ENCODE peak calls at places on chromosomes 12 and 14, in seven cellular contexts. N is H1, J is K562, V is SK-N-SH, X is HepG2, K is GM12878, Q is HCT116. D is an unnamed sample.

GRCh38 chr14:55245657-55246268 is 25.5 kb upstream of the FBXO34 start:
- DNase-seq in J (no peak), Q (peak), X (peak), N (no peak), V (no peak), K (no peak), D (no peak)

GRCh38 chr14:69345402-69345801 is 52.7 kb downstream of the ERH start:
- DNase-seq in Q (no peak), N (no peak), J (no peak), K (no peak), X (no peak), V (no peak), D (peak)

GRCh38 chr14:23093104-23093503 is 1.8 kb downstream of the ACIN1 start:
- DNase-seq in V (no peak), K (no peak), J (no peak), Q (no peak), N (no peak), X (no peak), D (no peak)

GRCh38 chr14:22614240-22614799 is 16.2 kb downstream of the ABHD4 start:
- DNase-seq in J (no peak), V (no peak), X (peak), Q (peak), N (no peak), K (no peak), D (no peak)

GRCh38 chr12:18283776-18284175 is 22.5 kb downstream of the PIK3C2G start:
- DNase-seq in K (no peak), J (no peak), V (no peak), N (no peak), X (no peak), Q (no peak), D (peak)

GRCh38 chr14:94011795-94012194 is 14.3 kb upstream of the OTUB2 start:
- DNase-seq in K (no peak), X (no peak), Q (no peak), J (no peak), N (no peak), V (no peak), D (peak)

GRCh38 chr14:48391661-48392060 is 716.3 kb upstream of the MDGA2 start:
- DNase-seq in J (no peak), K (no peak), Q (no peak), X (no peak), N (no peak), V (no peak), D (no peak)

GRCh38 chr14:74634481-74634880 is 22.4 kb upstream of the LTBP2 start:
- DNase-seq in Q (no peak), V (no peak), N (no peak), X (no peak), K (no peak), J (no peak), D (no peak)

GRCh38 chr12:45575417-45575816 is 154.1 kb upstream of the ARID2 start:
- DNase-seq in K (no peak), Q (no peak), X (no peak), V (no peak), J (no peak), N (no peak), D (no peak)

GRCh38 chr14:77259025-77259715 is 11.8 kb downstream of the NGB start:
- DNase-seq in N (no peak), J (no peak), Q (no peak), X (peak), V (no peak), K (no peak), D (no peak)

GRCh38 chr14:89936654-89937185 is 17.8 kb downstream of the EFCAB11 start:
- DNase-seq in Q (no peak), V (no peak), K (no peak), X (no peak), N (no peak), J (no peak), D (no peak)

GRCh38 chr12:1500095-1500801 is 94.1 kb downstream of the FBXL14 start:
- DNase-seq in K (no peak), N (no peak), J (peak), Q (no peak), X (no peak), V (no peak), D (no peak)

GRCh38 chr14:96634481-96634880 is 132.3 kb downstream of the PAPOLA start:
- DNase-seq in J (no peak), K (no peak), X (no peak), V (no peak), Q (no peak), N (peak), D (no peak)

GRCh38 chr12:50520808-50521207 is 16.0 kb downstream of the DIP2B start:
- DNase-seq in J (no peak), X (no peak), N (no peak), V (no peak), K (no peak), Q (no peak), D (no peak)

GRCh38 chr12:112198120-112198733 is 72.9 kb downstream of the TRAFD1 start:
- DNase-seq in X (peak), V (peak), N (peak), Q (peak), J (peak), K (no peak), D (peak)

GRCh38 chr12:98635657-98636323 is 8.8 kb downstream of the IKBIP start:
- DNase-seq in J (no peak), X (peak), K (peak), V (no peak), Q (peak), N (no peak), D (no peak)

GRCh38 chr14:95156153-95156764 is 1.1 kb downstream of the DICER1 start:
- DNase-seq in V (no peak), X (no peak), J (no peak), N (no peak), K (no peak), Q (no peak), D (no peak)

GRCh38 chr12:126667340-126667739 is 1599.6 kb upstream of the TMEM132C start:
- DNase-seq in K (no peak), X (no peak), J (no peak), Q (no peak), V (no peak), N (no peak), D (no peak)

GRCh38 chr12:70920251-70920851 is at the start of gene PTPRR:
- DNase-seq in X (no peak), V (peak), J (no peak), N (peak), K (no peak), Q (no peak), D (no peak)

GRCh38 chr12:52280319-52280795 is 5.9 kb downstream of the KRT86 start:
- DNase-seq in Q (peak), N (no peak), J (no peak), V (no peak), X (peak), K (no peak), D (peak)

GRCh38 chr14:53389207-53389606 is 236.1 kb upstream of the DDHD1 start:
- DNase-seq in Q (no peak), K (no peak), N (no peak), V (no peak), J (no peak), X (no peak), D (no peak)

DNA sequence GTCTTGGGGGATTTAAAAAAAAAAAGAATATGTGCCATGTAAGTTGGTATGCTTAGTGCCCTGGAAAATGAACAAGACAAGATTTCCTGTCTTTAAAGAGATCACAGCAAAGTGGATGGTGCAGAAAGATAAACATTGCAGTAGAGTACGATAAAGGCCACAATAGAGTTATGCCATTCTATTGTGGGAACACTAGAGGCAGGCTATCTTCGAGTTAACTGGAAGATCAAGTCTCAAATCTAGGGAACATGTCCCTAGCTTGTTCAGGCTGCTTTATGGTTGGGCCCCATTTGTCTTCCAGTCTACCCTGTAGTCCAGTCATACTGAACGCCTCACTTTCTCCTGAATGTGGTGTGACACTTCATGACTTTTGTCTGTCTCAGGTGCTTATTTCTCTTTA is 18.7 kb upstream of the CCT2 start:
- DNase-seq in N (no peak), Q (no peak), K (no peak), V (no peak), J (no peak), X (no peak), D (no peak)
- TF ChIP-seq JUND in N (no peak), Q (no peak), K (no peak), V (no peak), J (no peak), X (no peak), D (no peak)

GRCh38 chr14:91515979-91516378 is 5.9 kb upstream of the PPP4R3A start:
- DNase-seq in N (no peak), J (no peak), V (no peak), Q (no peak), X (no peak), K (no peak), D (no peak)
- TF ChIP-seq JUND in N (no peak), J (no peak), V (no peak), Q (no peak), X (no peak), K (no peak), D (no peak)

DNA sequence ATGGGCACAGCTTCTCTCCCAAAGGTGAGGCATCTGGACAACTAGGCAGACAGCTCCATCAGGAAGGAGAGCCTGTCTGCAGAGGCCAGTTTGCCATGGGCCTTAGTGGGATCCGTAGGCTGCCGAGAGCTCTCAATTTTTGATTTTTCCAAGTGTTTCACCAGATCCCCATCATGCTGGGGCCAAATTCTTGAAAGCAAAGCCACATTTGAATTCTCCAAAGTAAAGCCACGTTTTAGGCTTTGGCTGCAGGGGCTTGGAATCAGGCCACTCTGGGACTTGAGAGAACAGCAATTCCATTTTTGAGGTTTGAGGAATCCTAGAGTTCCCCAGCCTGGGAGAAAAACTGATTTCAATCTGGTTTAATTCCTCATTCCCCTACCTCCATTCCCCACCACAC is 339.9 kb upstream of the TBX3 start:
- DNase-seq in K (no peak), N (no peak), V (no peak), Q (no peak), X (no peak), J (no peak), D (no peak)
- TF ChIP-seq JUND in K (no peak), N (no peak), V (no peak), Q (no peak), X (no peak), J (no peak), D (no peak)

DNA sequence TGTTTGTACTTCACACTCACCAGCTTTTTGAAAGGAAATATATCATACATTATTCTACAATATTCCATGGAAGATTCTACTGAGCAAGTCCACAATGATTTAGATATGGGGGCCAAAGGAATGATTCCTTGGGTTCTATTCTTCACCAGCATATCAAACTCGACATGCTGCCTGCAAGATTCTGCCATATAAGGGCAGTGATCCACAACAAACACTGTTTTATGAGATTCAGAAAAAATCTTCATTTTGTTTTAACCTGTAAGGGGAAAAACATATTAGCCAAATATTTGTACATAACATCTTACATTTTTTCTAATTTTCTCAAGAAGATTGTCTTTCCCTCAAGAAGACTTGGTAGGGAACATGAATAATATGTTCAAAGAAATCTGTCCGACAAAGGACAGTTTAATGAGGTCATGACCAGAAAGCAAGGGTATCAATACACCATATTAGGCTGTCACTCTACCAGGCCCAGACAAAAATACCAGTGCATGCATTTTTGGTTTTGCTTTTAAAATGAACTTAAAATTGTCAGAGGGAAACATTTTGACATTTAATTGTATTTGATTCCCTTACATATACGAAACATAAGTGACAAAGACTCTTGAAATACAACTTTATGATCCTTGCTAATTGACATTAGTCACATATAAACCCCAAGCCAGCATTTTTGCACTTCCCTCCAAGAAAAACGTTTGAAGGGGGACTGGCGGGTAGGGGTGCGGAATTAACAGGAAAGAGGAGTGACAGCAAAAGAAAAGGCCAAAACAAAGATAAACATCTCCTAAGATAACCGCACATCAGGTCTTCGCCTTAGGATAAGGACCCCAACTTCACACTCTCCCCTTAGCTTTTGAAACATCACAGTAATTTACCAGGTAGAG is 980 bp downstream of the INTS13 start:
- DNase-seq in N (no peak), K (no peak), Q (no peak), X (no peak), V (no peak), J (peak), D (no peak)
- TF ChIP-seq JUND in N (no peak), K (no peak), Q (no peak), X (no peak), V (no peak), J (no peak), D (no peak)

GRCh38 chr12:121626087-121626852 is at the start of gene ORAI1:
- DNase-seq in Q (peak), V (peak), N (peak), K (peak), J (peak), X (peak), D (peak)

GRCh38 chr12:121630791-121631190 is 4.5 kb downstream of the ORAI1 start:
- DNase-seq in K (no peak), V (peak), N (no peak), J (no peak), X (no peak), Q (no peak), D (no peak)

GRCh38 chr12:121628536-121628935 is 2.2 kb downstream of the ORAI1 start:
- DNase-seq in K (no peak), X (no peak), Q (no peak), N (no peak), J (no peak), V (peak), D (no peak)

GRCh38 chr12:121626853-121627623 is 708 bp downstream of the ORAI1 start:
- DNase-seq in N (peak), X (peak), J (peak), Q (no peak), K (no peak), V (peak), D (peak)

DNA sequence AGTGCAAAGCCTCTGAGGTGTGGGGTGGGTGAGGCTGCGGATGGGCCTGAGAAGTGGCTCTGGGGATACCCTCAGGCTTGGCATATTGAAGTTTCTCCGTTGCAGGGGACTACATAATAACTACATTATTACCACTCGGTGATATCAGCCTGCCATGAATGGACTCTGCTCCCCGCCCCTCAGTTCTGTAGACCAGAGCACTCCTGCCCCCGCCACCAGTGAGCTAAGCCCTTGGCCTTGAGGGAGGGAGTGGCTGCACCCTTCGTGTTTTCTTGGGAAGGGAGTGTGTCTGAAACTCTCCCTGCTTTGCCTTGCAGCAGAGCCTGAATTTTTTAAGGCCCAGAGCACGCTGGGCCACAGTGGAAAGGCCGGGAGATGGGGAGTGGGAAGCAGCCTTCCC is 1.7 kb downstream of the ORAI1 start:
- DNase-seq in K (no peak), J (peak), N (no peak), Q (no peak), X (no peak), V (peak), D (no peak)
- TF ChIP-seq JUND in K (no peak), J (no peak), N (no peak), Q (no peak), X (no peak), V (no peak), D (no peak)

GRCh38 chr14:31886161-31886835 is 190.8 kb upstream of the ARHGAP5 start:
- DNase-seq in J (no peak), K (no peak), N (no peak), Q (no peak), X (no peak), V (no peak), D (no peak)

GRCh38 chr14:31887929-31888580 is 189.0 kb upstream of the ARHGAP5 start:
- DNase-seq in J (no peak), N (no peak), X (no peak), K (no peak), V (no peak), Q (no peak), D (no peak)

GRCh38 chr14:31884238-31884637 is 192.9 kb upstream of the ARHGAP5 start:
- DNase-seq in X (no peak), K (no peak), Q (no peak), V (no peak), N (no peak), J (no peak), D (no peak)

GRCh38 chr14:31881531-31882310 is 195.4 kb upstream of the ARHGAP5 start:
- DNase-seq in X (no peak), Q (no peak), N (no peak), V (no peak), K (no peak), J (no peak), D (no peak)

DNA sequence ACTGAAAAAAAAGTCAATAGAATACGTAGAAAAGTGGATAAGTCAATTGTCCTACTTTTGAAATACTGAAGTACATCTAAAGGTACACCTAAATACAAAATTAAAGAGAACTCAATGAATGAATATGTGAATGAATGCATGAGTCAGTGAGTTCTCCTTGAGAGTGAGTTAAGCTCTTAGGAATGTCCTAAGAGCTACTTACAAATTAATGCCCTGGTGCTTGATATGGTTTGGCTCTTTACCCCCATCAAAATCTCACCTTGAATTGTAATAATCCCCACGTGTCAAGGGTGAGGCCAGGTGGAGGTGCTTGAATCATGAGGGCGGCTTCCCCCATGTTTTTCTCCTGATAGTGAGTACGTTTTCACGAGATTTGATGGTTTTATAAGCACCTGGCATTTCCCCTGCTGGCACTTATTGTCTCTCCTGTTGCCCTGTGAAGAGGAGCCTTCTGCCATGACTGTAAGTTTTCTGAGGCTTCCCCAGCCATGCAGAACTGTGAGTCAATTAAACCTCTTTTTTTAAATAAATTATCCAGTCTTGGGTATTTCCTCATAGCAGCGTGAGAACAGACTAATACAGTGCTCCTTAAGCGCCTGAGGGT is 192.2 kb upstream of the ARHGAP5 start:
- DNase-seq in Q (no peak), V (no peak), K (no peak), N (no peak), J (no peak), X (no peak), D (no peak)
- TF ChIP-seq JUND in Q (peak), V (peak), K (no peak), N (no peak), J (no peak), X (no peak), D (no peak)

DNA sequence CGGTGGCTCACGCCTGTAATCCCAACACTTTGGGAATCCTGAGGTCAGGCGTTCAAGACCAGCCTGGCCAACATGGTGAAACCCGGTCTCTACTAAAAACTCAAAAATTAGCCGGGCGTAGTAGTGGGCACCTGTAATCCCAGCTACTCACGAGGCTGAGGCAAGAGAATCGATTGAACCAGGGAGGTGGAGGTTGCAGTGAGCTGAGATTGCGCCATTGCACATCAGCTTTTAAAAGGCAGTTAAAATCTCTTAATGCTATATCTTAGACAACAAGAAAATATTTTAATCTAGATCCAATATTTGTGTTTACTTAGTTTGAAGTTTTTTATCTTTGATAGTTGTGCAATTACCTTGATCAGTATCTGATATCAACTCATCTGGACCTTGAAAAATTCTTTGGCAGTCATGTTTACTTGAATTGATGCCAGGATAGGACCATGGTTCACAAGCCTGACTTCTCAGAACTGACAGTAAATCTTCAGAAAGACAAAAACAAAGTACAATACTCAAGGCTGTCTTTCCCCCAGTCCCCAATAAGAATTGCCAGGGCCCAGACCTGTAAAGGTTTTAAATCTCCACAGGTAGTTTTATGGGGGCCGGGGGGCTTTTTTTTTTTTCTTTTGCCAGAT is 135.0 kb upstream of the AEBP2 start:
- DNase-seq in K (no peak), V (no peak), X (peak), Q (no peak), J (no peak), N (no peak), D (no peak)
- TF ChIP-seq JUND in K (no peak), V (no peak), X (no peak), Q (no peak), J (no peak), N (no peak), D (no peak)

D was measured in T47D.